ENCODE peak calls at places on chromosome 15, in five cellular contexts. B, L, P, Y and R are unnamed samples.

GRCh38 chr15:90610220-90610619 is 80.5 kb downstream of the CRTC3 start:
- DNase-seq in B (no peak), Y (no peak), L (no peak), P (peak), R (peak)

GRCh38 chr15:80551348-80551747 is 143.8 kb upstream of the ABHD17C start:
- DNase-seq in P (peak), L (no peak), Y (no peak), B (no peak), R (no peak)

GRCh38 chr15:63401078-63401477 is 19.4 kb upstream of the CA12 start:
- DNase-seq in P (no peak), L (no peak), B (no peak), Y (no peak), R (no peak)

GRCh38 chr15:90645873-90646605 is 71.1 kb upstream of the BLM start:
- DNase-seq in Y (no peak), P (no peak), B (no peak), L (peak), R (no peak)

GRCh38 chr15:74889390-74889881 is 406 bp upstream of the MPI start:
- DNase-seq in P (peak), B (peak), L (peak), Y (no peak), R (peak)

GRCh38 chr15:39746176-39746575 is 36.5 kb downstream of the FSIP1 start:
- DNase-seq in P (peak), L (no peak), Y (no peak), B (no peak), R (no peak)

GRCh38 chr15:96494530-96494929 is 164.0 kb downstream of the NR2F2 start:
- DNase-seq in L (no peak), P (no peak), B (no peak), Y (no peak), R (no peak)

GRCh38 chr15:87826119-87826730 is 430.3 kb downstream of the NTRK3 start:
- DNase-seq in Y (no peak), L (no peak), P (no peak), B (no peak), R (no peak)

GRCh38 chr15:68658151-68658550 is 79.4 kb downstream of the CORO2B start:
- DNase-seq in P (no peak), B (no peak), Y (no peak), L (no peak), R (no peak)

GRCh38 chr15:36965561-36966342 is 134.6 kb downstream of the MEIS2 start:
- DNase-seq in P (no peak), Y (no peak), B (no peak), L (no peak), R (no peak)

GRCh38 chr15:101615986-101616848 is 36.0 kb downstream of the TM2D3 start:
- DNase-seq in P (peak), Y (peak), B (peak), L (no peak), R (peak)

GRCh38 chr15:61410656-61411055 is 181.6 kb upstream of the RORA start:
- DNase-seq in L (no peak), P (no peak), Y (no peak), B (no peak), R (no peak)

GRCh38 chr15:78212008-78212407 is 22.4 kb downstream of the ACSBG1 start:
- DNase-seq in L (no peak), P (no peak), Y (no peak), B (no peak), R (no peak)

GRCh38 chr15:82699726-82700125 is 9.9 kb downstream of the AP3B2 start:
- DNase-seq in Y (no peak), P (no peak), L (no peak), B (no peak), R (no peak)

GRCh38 chr15:64209680-64210334 is 47.0 kb upstream of the PPIB start:
- DNase-seq in Y (peak), L (no peak), P (peak), B (no peak), R (peak)

GRCh38 chr15:34365073-34365825 is 1.7 kb downstream of the LPCAT4 start:
- DNase-seq in Y (no peak), L (no peak), P (no peak), B (no peak), R (no peak)

GRCh38 chr15:70336425-70337009 is 238.8 kb upstream of the TLE3 start:
- DNase-seq in B (no peak), Y (no peak), P (no peak), L (no peak), R (no peak)

GRCh38 chr15:37900286-37901221 is 33.9 kb upstream of the TMCO5A start:
- DNase-seq in Y (peak), L (no peak), P (peak), B (no peak), R (peak)

GRCh38 chr15:92306662-92307061 is 87.0 kb upstream of the ST8SIA2 start:
- DNase-seq in B (no peak), L (no peak), Y (no peak), P (no peak), R (no peak)
- TF ChIP-seq CTCF in B (no peak), L (no peak), Y (no peak), P (no peak), R (no peak)

GRCh38 chr15:48644827-48645557 is 517 bp downstream of the FBN1 start:
- DNase-seq in B (peak), L (peak), P (peak), Y (no peak), R (no peak)

GRCh38 chr15:48650931-48651330 is 5.4 kb upstream of the FBN1 start:
- DNase-seq in B (no peak), Y (no peak), L (no peak), P (no peak), R (no peak)

GRCh38 chr15:48645558-48646330 is at the start of gene FBN1:
- DNase-seq in B (peak), Y (peak), P (peak), L (peak), R (peak)

GRCh38 chr15:48646364-48646763 is 855 bp upstream of the FBN1 start:
- DNase-seq in P (no peak), Y (no peak), B (no peak), L (no peak), R (no peak)

DNA sequence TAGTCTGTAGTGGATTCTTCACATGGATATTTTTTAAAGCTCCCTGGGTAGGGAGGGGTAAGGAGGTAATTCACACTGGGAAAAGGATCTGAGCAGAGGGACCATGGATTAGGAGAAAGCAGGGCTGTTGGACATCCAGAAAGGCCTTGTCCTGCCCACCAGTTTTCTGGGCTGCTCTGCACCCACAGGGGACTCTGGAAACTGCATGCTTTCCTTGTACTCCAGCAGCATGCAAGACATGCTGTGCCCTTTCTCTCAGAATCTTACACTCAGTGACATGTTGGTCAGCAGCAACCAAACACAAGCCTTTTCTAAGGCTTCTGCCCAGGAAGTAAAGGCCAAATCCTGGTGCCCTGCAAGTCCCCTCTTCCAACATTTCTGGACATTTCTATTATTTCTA is 2.5 kb upstream of the FBN1 start:
- DNase-seq in L (no peak), P (peak), B (no peak), Y (no peak), R (peak)
- TF ChIP-seq CTCF in L (no peak), P (peak), B (peak), Y (peak), R (peak)

GRCh38 chr15:73770049-73770448 is 16.9 kb upstream of the INSYN1 start:
- DNase-seq in P (no peak), Y (no peak), L (peak), B (no peak), R (no peak)

GRCh38 chr15:73773428-73773827 is 20.3 kb upstream of the INSYN1 start:
- DNase-seq in Y (no peak), B (no peak), P (no peak), L (peak), R (no peak)

GRCh38 chr15:73766598-73766997 is 13.4 kb upstream of the INSYN1 start:
- DNase-seq in B (no peak), L (no peak), P (no peak), Y (no peak), R (no peak)

GRCh38 chr15:73767794-73768501 is 14.8 kb upstream of the INSYN1 start:
- DNase-seq in B (no peak), L (peak), Y (no peak), P (no peak), R (no peak)

DNA sequence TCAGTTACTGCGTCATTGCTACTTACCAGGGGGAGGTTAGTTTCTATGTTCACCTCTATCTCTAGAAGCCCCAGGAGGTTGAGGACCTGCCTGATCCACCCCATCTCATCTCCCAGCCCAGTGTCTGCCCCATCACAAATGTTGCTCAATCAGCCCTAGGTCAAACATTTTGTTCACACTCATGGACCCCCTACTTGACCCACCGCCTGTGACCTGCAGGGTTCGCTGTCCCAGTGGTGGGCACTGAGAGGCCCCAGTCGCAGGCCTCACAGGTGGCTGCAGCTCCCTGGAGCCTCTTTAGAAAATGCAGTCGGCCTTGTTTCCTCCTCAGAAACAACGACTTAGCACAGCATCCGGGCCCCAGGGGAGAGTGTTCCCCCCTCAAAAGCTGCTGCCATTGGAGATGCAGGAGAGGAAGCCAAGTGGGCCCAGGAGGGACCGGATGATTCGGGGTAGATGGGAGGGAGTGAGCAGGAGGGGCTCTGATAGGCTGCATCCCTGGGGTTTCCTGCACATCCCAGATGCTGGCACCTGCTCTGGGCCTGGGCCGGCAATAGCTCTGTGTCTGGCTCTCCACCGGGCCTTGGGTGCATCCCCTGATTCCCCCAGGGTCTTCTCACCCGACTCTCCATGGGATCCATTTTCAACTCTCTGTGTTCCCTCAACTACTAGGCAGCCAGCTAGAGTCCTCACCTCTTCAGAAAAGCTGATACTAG is 18.4 kb upstream of the INSYN1 start:
- DNase-seq in L (peak), B (no peak), P (no peak), Y (no peak), R (no peak)
- TF ChIP-seq CTCF in L (no peak), B (no peak), P (no peak), Y (no peak), R (no peak)

DNA sequence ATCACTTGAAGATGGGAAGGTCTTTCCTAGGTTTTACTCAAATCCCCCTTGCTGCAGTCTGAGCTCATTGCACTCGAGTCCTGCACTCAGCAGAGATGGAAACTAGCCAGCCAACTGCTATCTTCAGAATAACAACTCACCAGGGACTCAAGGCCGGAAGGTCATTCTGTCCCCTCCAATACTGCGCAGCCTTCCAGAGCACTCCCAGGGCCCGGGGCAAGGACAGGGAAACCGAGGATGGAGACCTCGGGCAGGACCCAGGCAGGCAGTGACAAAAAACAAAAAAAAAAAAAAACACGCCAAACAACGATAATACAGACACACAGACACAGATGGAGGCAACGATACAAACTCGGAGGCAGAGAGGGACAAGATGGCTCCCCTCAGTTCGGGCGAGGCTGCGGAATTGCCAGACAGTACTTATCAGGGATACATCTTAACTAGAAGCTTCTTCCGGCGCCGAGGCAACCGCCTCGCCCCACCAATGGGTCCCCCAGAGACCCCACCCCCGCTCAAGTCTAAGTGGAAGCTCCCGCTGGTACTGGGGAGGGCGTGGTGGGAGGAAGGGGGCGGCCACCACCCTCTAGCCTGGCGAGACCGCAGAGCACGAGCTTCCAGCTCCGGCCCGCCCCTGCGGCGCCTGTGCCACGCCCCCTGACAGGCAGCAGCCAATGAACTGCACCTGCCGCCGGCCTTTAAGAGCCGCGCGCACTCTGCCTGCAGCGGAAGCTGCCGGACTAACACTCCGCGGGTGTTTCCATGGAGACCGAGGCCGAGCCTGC is 7.0 kb upstream of the MAP1A start:
- DNase-seq in Y (peak), B (peak), L (peak), P (peak), R (peak)
- TF ChIP-seq CTCF in Y (no peak), B (peak), L (peak), P (peak), R (peak)